ENCODE peak calls at places on chromosomes 7 and 10, in seven cellular contexts. A is mesendoderm, M is neuronal stem cell, C is H1, T is H9, U is IMR-90, K is mesenchymal stem cell. J is an unnamed sample.
A peak's percentile ranks its signal among the peaks of the same experiment; 100 is the strongest.

GRCh38 chr7:7773334-7774308 is 55.2 kb upstream of the RPA3 start:
- DNase-seq in A (no peak), T (no peak), M (no peak), K (no peak), U (no peak), C (no peak), J (no peak)

GRCh38 chr7:134854816-134855215 is 75.4 kb downstream of the CALD1 start:
- DNase-seq in K (no peak), M (no peak), T (no peak), C (no peak), U (peak; percentile 56), A (peak; percentile 46), J (no peak)

GRCh38 chr7:81725496-81726117 is 44.2 kb downstream of the HGF start:
- DNase-seq in K (peak; percentile 88), M (no peak), U (peak; percentile 99), A (peak; percentile 68), C (peak; percentile 5), T (no peak), J (no peak)

GRCh38 chr7:148264933-148265557 is 325.5 kb upstream of the C7orf33 start:
- DNase-seq in M (no peak), K (peak; percentile 26), U (peak; percentile 13), C (no peak), A (peak; percentile 83), T (peak; percentile 39), J (peak; percentile 23)

GRCh38 chr7:47227762-47228177 is 354.1 kb downstream of the TNS3 start:
- DNase-seq in U (peak; percentile 79), M (no peak), T (no peak), C (no peak), A (no peak), K (peak; percentile 98), J (peak; percentile 9)

GRCh38 chr10:1198453-1199344 is 142.5 kb downstream of the WDR37 start:
- DNase-seq in M (no peak), A (peak; percentile 65), U (no peak), K (no peak), C (no peak), T (peak; percentile 59), J (no peak)

GRCh38 chr10:88261152-88261551 is 322.0 kb downstream of the RNLS start:
- DNase-seq in C (no peak), U (no peak), M (no peak), K (no peak), A (no peak), T (no peak), J (no peak)

GRCh38 chr10:35637456-35637855 is 4.6 kb downstream of the FZD8 start:
- DNase-seq in K (peak; percentile 56), T (peak; percentile 74), C (no peak), M (peak; percentile 92), U (no peak), A (peak; percentile 79), J (no peak)

GRCh38 chr7:70630647-70631457 is 501.1 kb upstream of the GALNT17 start:
- DNase-seq in T (no peak), C (no peak), K (peak; percentile 27), U (peak; percentile 66), A (no peak), M (no peak), J (no peak)

GRCh38 chr10:66322261-66322660 is 603.6 kb upstream of the LRRTM3 start:
- DNase-seq in A (no peak), M (no peak), U (no peak), C (no peak), K (no peak), T (no peak), J (peak; percentile 25)

GRCh38 chr7:117065585-117066150 is 112.4 kb downstream of the ST7 start:
- DNase-seq in M (no peak), K (no peak), C (no peak), U (no peak), A (peak; percentile 85), T (no peak), J (peak; percentile 20)

GRCh38 chr10:73955719-73956118 is 42.2 kb upstream of the VCL start:
- DNase-seq in M (no peak), K (no peak), C (no peak), A (no peak), T (no peak), U (no peak), J (no peak)

GRCh38 chr10:119161680-119162079 is 3.8 kb downstream of the SFXN4 start:
- DNase-seq in U (peak; percentile 76), A (no peak), K (peak; percentile 59), C (no peak), T (no peak), M (no peak), J (no peak)
- H4K8ac ChIP-seq in U (no peak overlapping the region), A (no peak overlapping the region), K (no peak overlapping the region), C (no peak overlapping the region), T (no peak overlapping the region), M (no peak overlapping the region), J (no peak overlapping the region)

GRCh38 chr7:132336797-132337196 is 239.5 kb downstream of the PLXNA4 start:
- DNase-seq in A (no peak), C (no peak), U (no peak), K (no peak), T (no peak), M (no peak), J (no peak)
- H4K8ac ChIP-seq in A (no peak overlapping the region), C (no peak overlapping the region), U (no peak overlapping the region), K (no peak overlapping the region), T (no peak overlapping the region), M (no peak overlapping the region), J (no peak overlapping the region)

DNA sequence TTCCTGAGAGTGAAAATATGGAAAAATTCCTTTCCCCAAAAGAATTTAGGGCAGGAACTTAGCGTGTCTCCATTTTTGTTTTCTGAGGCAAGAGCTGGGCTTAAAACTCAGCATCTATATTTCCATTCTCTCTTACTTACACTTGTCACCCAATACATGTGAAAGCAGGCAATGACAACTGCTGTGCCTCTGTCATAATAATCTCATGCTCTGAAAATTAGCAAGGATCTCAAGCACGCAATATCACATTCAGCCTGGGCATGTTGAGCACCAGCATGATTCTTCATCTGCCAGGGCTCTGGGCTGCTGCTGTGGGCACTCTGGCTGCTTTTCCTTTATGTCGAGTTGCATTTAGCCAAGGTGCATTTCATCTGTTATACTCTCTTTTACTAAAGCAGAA is 255.5 kb downstream of the SNX10 start:
- DNase-seq in T (no peak), M (no peak), K (no peak), A (no peak), U (no peak), C (no peak), J (no peak)
- H4K8ac ChIP-seq in T (no peak overlapping the region), M (no peak overlapping the region), K (no peak overlapping the region), A (no peak overlapping the region), U (no peak overlapping the region), C (no peak overlapping the region), J (no peak overlapping the region)

GRCh38 chr7:96663871-96664445 is 45.7 kb downstream of the SEM1 start:
- DNase-seq in M (no peak), U (no peak), T (no peak), K (no peak), C (no peak), A (peak; percentile 11), J (peak; percentile 88)
- H4K8ac ChIP-seq in M (no peak overlapping the region), U (no peak overlapping the region), T (no peak overlapping the region), K (no peak overlapping the region), C (no peak overlapping the region), A (no peak overlapping the region), J (no peak overlapping the region)

J was measured in trophoblast cell.